ENCODE peak calls at places on chromosomes 3 and 15, in ten cellular contexts. One of them, this sample, is unnamed.

GRCh38 chr3:31713820-31714511 is 181.2 kb downstream of the STT3B start:
- DNase-seq in lower lobe of right lung: no peak
- DNase-seq in H9: no peak
- DNase-seq in A549: no peak
- DNase-seq in neural progenitor cell: no peak
- DNase-seq in CD4-positive, alpha-beta T cell: no peak
- DNase-seq in astrocyte of the spinal cord: no peak
- DNase-seq in AG09309: no peak
- DNase-seq in fibroblast of the aortic adventitia: no peak
- DNase-seq in stomach: no peak
- DNase-seq in this sample: no peak

GRCh38 chr3:43378066-43378935 is 92.0 kb downstream of the SNRK start:
- DNase-seq in astrocyte of the spinal cord: peak; percentile 47
- DNase-seq in stomach: peak; percentile 75
- DNase-seq in lower lobe of right lung: no peak
- DNase-seq in A549: peak; percentile 39
- DNase-seq in CD4-positive, alpha-beta T cell: peak; percentile 65
- DNase-seq in AG09309: no peak
- DNase-seq in neural progenitor cell: peak; percentile 48
- DNase-seq in fibroblast of the aortic adventitia: peak; percentile 13
- DNase-seq in H9: peak; percentile 67
- DNase-seq in this sample: no peak

GRCh38 chr3:64408770-64409169 is 183.5 kb upstream of the PRICKLE2 start:
- DNase-seq in H9: no peak
- DNase-seq in neural progenitor cell: no peak
- DNase-seq in lower lobe of right lung: no peak
- DNase-seq in A549: no peak
- DNase-seq in AG09309: no peak
- DNase-seq in astrocyte of the spinal cord: no peak
- DNase-seq in fibroblast of the aortic adventitia: peak; percentile 37
- DNase-seq in stomach: no peak
- DNase-seq in CD4-positive, alpha-beta T cell: no peak
- DNase-seq in this sample: no peak

GRCh38 chr15:68559342-68560310 is 19.2 kb upstream of the CORO2B start:
- DNase-seq in A549: peak; percentile 91
- DNase-seq in neural progenitor cell: peak; percentile 94
- DNase-seq in astrocyte of the spinal cord: peak; percentile 72
- DNase-seq in H9: peak; percentile 95
- DNase-seq in fibroblast of the aortic adventitia: peak; percentile 71
- DNase-seq in lower lobe of right lung: peak; percentile 87
- DNase-seq in CD4-positive, alpha-beta T cell: peak; percentile 69
- DNase-seq in AG09309: no peak
- DNase-seq in stomach: peak; percentile 80
- DNase-seq in this sample: peak; percentile 65

GRCh38 chr3:49638445-49638844 is 35.7 kb upstream of the APEH start:
- DNase-seq in CD4-positive, alpha-beta T cell: no peak
- DNase-seq in fibroblast of the aortic adventitia: peak; percentile 67
- DNase-seq in lower lobe of right lung: no peak
- DNase-seq in AG09309: no peak
- DNase-seq in A549: peak; percentile 6
- DNase-seq in H9: no peak
- DNase-seq in astrocyte of the spinal cord: peak; percentile 62
- DNase-seq in stomach: no peak
- DNase-seq in neural progenitor cell: no peak
- DNase-seq in this sample: no peak

GRCh38 chr15:51160484-51160883 is 65.8 kb upstream of the TNFAIP8L3 start:
- DNase-seq in stomach: no peak
- DNase-seq in fibroblast of the aortic adventitia: no peak
- DNase-seq in AG09309: no peak
- DNase-seq in neural progenitor cell: no peak
- DNase-seq in astrocyte of the spinal cord: no peak
- DNase-seq in A549: no peak
- DNase-seq in lower lobe of right lung: no peak
- DNase-seq in CD4-positive, alpha-beta T cell: no peak
- DNase-seq in H9: no peak
- DNase-seq in this sample: no peak

GRCh38 chr3:127064391-127065137 is 81.6 kb downstream of the PLXNA1 start:
- DNase-seq in CD4-positive, alpha-beta T cell: no peak
- DNase-seq in stomach: no peak
- DNase-seq in fibroblast of the aortic adventitia: peak; percentile 35
- DNase-seq in A549: peak; percentile 8
- DNase-seq in lower lobe of right lung: peak; percentile 27
- DNase-seq in neural progenitor cell: no peak
- DNase-seq in astrocyte of the spinal cord: peak; percentile 22
- DNase-seq in AG09309: peak; percentile 8
- DNase-seq in H9: no peak
- DNase-seq in this sample: no peak

GRCh38 chr3:52135332-52135731 is 18.9 kb downstream of the POC1A start:
- DNase-seq in A549: no peak
- DNase-seq in H9: no peak
- DNase-seq in CD4-positive, alpha-beta T cell: no peak
- DNase-seq in lower lobe of right lung: no peak
- DNase-seq in stomach: no peak
- DNase-seq in neural progenitor cell: no peak
- DNase-seq in AG09309: no peak
- DNase-seq in astrocyte of the spinal cord: no peak
- DNase-seq in fibroblast of the aortic adventitia: no peak
- DNase-seq in this sample: no peak

GRCh38 chr3:194197981-194198695 is 62.2 kb downstream of the HES1 start:
- DNase-seq in CD4-positive, alpha-beta T cell: no peak
- DNase-seq in AG09309: no peak
- DNase-seq in H9: no peak
- DNase-seq in lower lobe of right lung: no peak
- DNase-seq in A549: no peak
- DNase-seq in neural progenitor cell: no peak
- DNase-seq in astrocyte of the spinal cord: no peak
- DNase-seq in fibroblast of the aortic adventitia: no peak
- DNase-seq in stomach: no peak
- DNase-seq in this sample: no peak

GRCh38 chr15:66744610-66745279 is 42.7 kb downstream of the SMAD6 start:
- DNase-seq in neural progenitor cell: no peak
- DNase-seq in stomach: no peak
- DNase-seq in H9: no peak
- DNase-seq in AG09309: no peak
- DNase-seq in astrocyte of the spinal cord: no peak
- DNase-seq in lower lobe of right lung: no peak
- DNase-seq in CD4-positive, alpha-beta T cell: no peak
- DNase-seq in A549: peak; percentile 65
- DNase-seq in fibroblast of the aortic adventitia: no peak
- DNase-seq in this sample: no peak

GRCh38 chr3:98814799-98815450 is 51.8 kb downstream of the ST3GAL6 start:
- DNase-seq in neural progenitor cell: no peak
- DNase-seq in H9: no peak
- DNase-seq in lower lobe of right lung: no peak
- DNase-seq in fibroblast of the aortic adventitia: peak; percentile 73
- DNase-seq in AG09309: no peak
- DNase-seq in CD4-positive, alpha-beta T cell: no peak
- DNase-seq in astrocyte of the spinal cord: peak; percentile 72
- DNase-seq in A549: peak; percentile 24
- DNase-seq in stomach: no peak
- DNase-seq in this sample: no peak

GRCh38 chr15:81049835-81050234 is 49.1 kb downstream of the TLNRD1 start:
- DNase-seq in CD4-positive, alpha-beta T cell: no peak
- DNase-seq in fibroblast of the aortic adventitia: no peak
- DNase-seq in stomach: no peak
- DNase-seq in H9: no peak
- DNase-seq in neural progenitor cell: no peak
- DNase-seq in astrocyte of the spinal cord: no peak
- DNase-seq in A549: no peak
- DNase-seq in AG09309: no peak
- DNase-seq in lower lobe of right lung: no peak
- DNase-seq in this sample: no peak

GRCh38 chr15:66123799-66124198 is 129.8 kb downstream of the MEGF11 start:
- DNase-seq in astrocyte of the spinal cord: no peak
- DNase-seq in H9: no peak
- DNase-seq in neural progenitor cell: no peak
- DNase-seq in lower lobe of right lung: no peak
- DNase-seq in fibroblast of the aortic adventitia: no peak
- DNase-seq in AG09309: no peak
- DNase-seq in CD4-positive, alpha-beta T cell: no peak
- DNase-seq in A549: no peak
- DNase-seq in stomach: no peak
- DNase-seq in this sample: no peak

GRCh38 chr15:96444865-96445264 is 114.4 kb downstream of the NR2F2 start:
- DNase-seq in H9: no peak
- DNase-seq in stomach: no peak
- DNase-seq in fibroblast of the aortic adventitia: no peak
- DNase-seq in CD4-positive, alpha-beta T cell: no peak
- DNase-seq in astrocyte of the spinal cord: no peak
- DNase-seq in neural progenitor cell: no peak
- DNase-seq in AG09309: no peak
- DNase-seq in lower lobe of right lung: no peak
- DNase-seq in A549: no peak
- DNase-seq in this sample: no peak

GRCh38 chr15:41559489-41560177 is 621 bp downstream of the TYRO3 start:
- DNase-seq in lower lobe of right lung: no peak
- DNase-seq in stomach: no peak
- DNase-seq in H9: peak; percentile 44
- DNase-seq in neural progenitor cell: peak; percentile 68
- DNase-seq in fibroblast of the aortic adventitia: no peak
- DNase-seq in AG09309: no peak
- DNase-seq in A549: no peak
- DNase-seq in astrocyte of the spinal cord: peak; percentile 5
- DNase-seq in CD4-positive, alpha-beta T cell: no peak
- DNase-seq in this sample: peak; percentile 17

GRCh38 chr3:29429055-29429454 is 148.2 kb downstream of the RBMS3 start:
- DNase-seq in stomach: no peak
- DNase-seq in CD4-positive, alpha-beta T cell: no peak
- DNase-seq in H9: no peak
- DNase-seq in neural progenitor cell: no peak
- DNase-seq in astrocyte of the spinal cord: no peak
- DNase-seq in AG09309: no peak
- DNase-seq in lower lobe of right lung: no peak
- DNase-seq in A549: no peak
- DNase-seq in fibroblast of the aortic adventitia: no peak
- DNase-seq in this sample: no peak

GRCh38 chr3:189967254-189967865 is 153.3 kb downstream of the P3H2 start:
- DNase-seq in astrocyte of the spinal cord: peak; percentile 66
- DNase-seq in H9: no peak
- DNase-seq in fibroblast of the aortic adventitia: peak; percentile 77
- DNase-seq in neural progenitor cell: peak; percentile 68
- DNase-seq in AG09309: no peak
- DNase-seq in CD4-positive, alpha-beta T cell: no peak
- DNase-seq in lower lobe of right lung: no peak
- DNase-seq in stomach: no peak
- DNase-seq in A549: peak; percentile 26
- DNase-seq in this sample: no peak

GRCh38 chr3:123365450-123366143 is 83.3 kb downstream of the ADCY5 start:
- DNase-seq in CD4-positive, alpha-beta T cell: no peak
- DNase-seq in H9: peak; percentile 70
- DNase-seq in A549: peak; percentile 64
- DNase-seq in neural progenitor cell: peak; percentile 71
- DNase-seq in astrocyte of the spinal cord: no peak
- DNase-seq in AG09309: no peak
- DNase-seq in stomach: no peak
- DNase-seq in fibroblast of the aortic adventitia: no peak
- DNase-seq in lower lobe of right lung: no peak
- DNase-seq in this sample: no peak
- TF ChIP-seq CTCF in CD4-positive, alpha-beta T cell: no peak
- TF ChIP-seq CTCF in H9: peak; percentile 82
- TF ChIP-seq CTCF in A549: peak; percentile 28
- TF ChIP-seq CTCF in neural progenitor cell: peak; percentile 68
- TF ChIP-seq CTCF in astrocyte of the spinal cord: peak; percentile 55
- TF ChIP-seq CTCF in AG09309: peak; percentile 38
- TF ChIP-seq CTCF in stomach: no peak
- TF ChIP-seq CTCF in fibroblast of the aortic adventitia: peak; percentile 37
- TF ChIP-seq CTCF in lower lobe of right lung: no peak
- TF ChIP-seq CTCF in this sample: no peak

DNA sequence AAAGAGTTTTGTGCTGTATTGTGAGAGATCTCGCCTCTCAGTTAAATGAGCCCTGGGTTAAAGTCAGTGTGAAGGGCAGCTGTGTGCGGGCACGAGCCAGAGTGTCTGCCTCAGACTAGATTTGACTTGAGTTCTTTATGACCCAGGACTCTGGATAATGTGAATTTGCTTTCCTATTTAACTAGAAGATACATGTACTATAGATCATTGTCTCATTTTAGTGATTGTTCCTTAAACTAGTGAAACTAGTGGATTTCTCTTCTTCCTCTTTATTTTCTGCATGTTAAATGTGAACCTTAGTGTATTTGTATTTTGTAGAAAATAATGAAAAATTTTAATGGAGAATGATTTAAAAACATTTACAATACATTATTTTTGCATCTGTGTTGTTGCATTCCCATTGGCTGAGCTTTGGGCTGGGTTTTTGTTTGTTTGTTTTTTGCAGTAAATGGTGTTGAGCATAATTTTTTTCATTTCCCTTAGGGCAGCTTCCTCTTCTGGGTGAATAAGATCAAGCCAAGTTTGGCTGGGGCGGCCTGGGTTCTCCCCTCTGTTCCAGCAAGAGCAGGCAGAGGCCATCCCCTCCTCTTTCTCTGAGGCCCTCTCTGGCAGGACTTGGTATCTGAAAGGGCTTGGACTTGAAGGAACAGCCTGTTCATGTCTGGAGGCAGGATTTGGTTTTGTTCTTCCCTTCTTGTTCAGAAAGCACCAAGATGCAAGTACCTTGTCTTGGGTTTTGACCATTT is 15.0 kb downstream of the GCSAM start:
- DNase-seq in lower lobe of right lung: peak; percentile 54
- DNase-seq in AG09309: no peak
- DNase-seq in neural progenitor cell: peak; percentile 25
- DNase-seq in CD4-positive, alpha-beta T cell: no peak
- DNase-seq in astrocyte of the spinal cord: no peak
- DNase-seq in H9: peak; percentile 37
- DNase-seq in A549: no peak
- DNase-seq in fibroblast of the aortic adventitia: no peak
- DNase-seq in stomach: no peak
- DNase-seq in this sample: no peak
- TF ChIP-seq CTCF in lower lobe of right lung: no peak
- TF ChIP-seq CTCF in AG09309: no peak
- TF ChIP-seq CTCF in neural progenitor cell: no peak
- TF ChIP-seq CTCF in CD4-positive, alpha-beta T cell: no peak
- TF ChIP-seq CTCF in astrocyte of the spinal cord: no peak
- TF ChIP-seq CTCF in H9: peak; percentile 36
- TF ChIP-seq CTCF in A549: no peak
- TF ChIP-seq CTCF in fibroblast of the aortic adventitia: no peak
- TF ChIP-seq CTCF in stomach: no peak
- TF ChIP-seq CTCF in this sample: no peak

GRCh38 chr15:48090666-48091065 is 30.1 kb upstream of the SLC24A5 start:
- DNase-seq in CD4-positive, alpha-beta T cell: no peak
- DNase-seq in fibroblast of the aortic adventitia: no peak
- DNase-seq in A549: no peak
- DNase-seq in neural progenitor cell: no peak
- DNase-seq in AG09309: no peak
- DNase-seq in stomach: no peak
- DNase-seq in H9: no peak
- DNase-seq in lower lobe of right lung: no peak
- DNase-seq in astrocyte of the spinal cord: no peak
- DNase-seq in this sample: no peak
- TF ChIP-seq CTCF in CD4-positive, alpha-beta T cell: no peak
- TF ChIP-seq CTCF in fibroblast of the aortic adventitia: no peak
- TF ChIP-seq CTCF in A549: no peak
- TF ChIP-seq CTCF in neural progenitor cell: no peak
- TF ChIP-seq CTCF in AG09309: no peak
- TF ChIP-seq CTCF in stomach: no peak
- TF ChIP-seq CTCF in H9: no peak
- TF ChIP-seq CTCF in lower lobe of right lung: no peak
- TF ChIP-seq CTCF in astrocyte of the spinal cord: no peak
- TF ChIP-seq CTCF in this sample: no peak

GRCh38 chr15:52448010-52448890 is 80.4 kb downstream of the MYO5A start:
- DNase-seq in astrocyte of the spinal cord: peak; percentile 19
- DNase-seq in stomach: no peak
- DNase-seq in A549: no peak
- DNase-seq in CD4-positive, alpha-beta T cell: no peak
- DNase-seq in lower lobe of right lung: no peak
- DNase-seq in AG09309: no peak
- DNase-seq in H9: no peak
- DNase-seq in neural progenitor cell: no peak
- DNase-seq in fibroblast of the aortic adventitia: no peak
- DNase-seq in this sample: no peak
- TF ChIP-seq CTCF in astrocyte of the spinal cord: no peak
- TF ChIP-seq CTCF in stomach: no peak
- TF ChIP-seq CTCF in A549: no peak
- TF ChIP-seq CTCF in CD4-positive, alpha-beta T cell: no peak
- TF ChIP-seq CTCF in lower lobe of right lung: no peak
- TF ChIP-seq CTCF in AG09309: no peak
- TF ChIP-seq CTCF in H9: no peak
- TF ChIP-seq CTCF in neural progenitor cell: no peak
- TF ChIP-seq CTCF in fibroblast of the aortic adventitia: no peak
- TF ChIP-seq CTCF in this sample: no peak

This sample was measured in breast epithelium.